ENCODE peak calls at places on chromosomes 5 and 9, in six cellular contexts. K, N, H, I, R and C are unnamed samples.

GRCh38 chr5:72108200-72109050 is 1.1 kb downstream of the MAP1B start:
- DNase-seq in K (peak), N (peak), H (peak), I (no peak), R (peak), C (peak)

GRCh38 chr9:78383130-78383529 is 86.2 kb downstream of the PSAT1 start:
- DNase-seq in K (peak), N (no peak), H (no peak), I (no peak), R (no peak), C (no peak)

GRCh38 chr5:35876922-35877321 is 20.2 kb downstream of the IL7R start:
- DNase-seq in K (peak), N (no peak), H (no peak), I (no peak), R (no peak), C (no peak)

GRCh38 chr9:4225291-4226119 is 74.4 kb downstream of the GLIS3 start:
- DNase-seq in K (peak), N (no peak), H (no peak), I (no peak), R (no peak), C (no peak)

GRCh38 chr9:129109952-129110739 is 447 bp downstream of the CRAT start:
- DNase-seq in K (peak), N (no peak), H (peak), I (no peak), R (no peak), C (peak)

GRCh38 chr5:120062515-120062917 is 401.6 kb upstream of the PRR16 start:
- DNase-seq in K (peak), N (no peak), H (no peak), I (no peak), R (no peak), C (no peak)

GRCh38 chr9:124868511-124869465 is 6.9 kb downstream of the ARPC5L start:
- DNase-seq in K (peak), N (peak), H (peak), I (peak), R (peak), C (peak)

GRCh38 chr9:114462791-114463190 is 42.5 kb downstream of the WHRN start:
- DNase-seq in K (no peak), N (no peak), H (no peak), I (no peak), R (no peak), C (no peak)

GRCh38 chr9:111868475-111868874 is 28.1 kb upstream of the UGCG start:
- DNase-seq in K (no peak), N (no peak), H (no peak), I (no peak), R (no peak), C (no peak)

GRCh38 chr5:151286246-151286645 is 17.3 kb downstream of the SLC36A3 start:
- DNase-seq in K (no peak), N (no peak), H (no peak), I (no peak), R (no peak), C (no peak)

GRCh38 chr5:5270958-5271605 is 131.0 kb downstream of the ADAMTS16 start:
- DNase-seq in K (peak), N (peak), H (peak), I (no peak), R (peak), C (peak)

GRCh38 chr5:32810812-32811211 is 99.7 kb downstream of the NPR3 start:
- DNase-seq in K (peak), N (no peak), H (no peak), I (no peak), R (no peak), C (peak)

GRCh38 chr5:110865400-110866094 is 126.7 kb downstream of the SLC25A46 start:
- DNase-seq in K (no peak), N (peak), H (no peak), I (no peak), R (no peak), C (peak)

GRCh38 chr5:174920906-174921550 is 196.6 kb downstream of the MSX2 start:
- DNase-seq in K (no peak), N (peak), H (no peak), I (no peak), R (no peak), C (no peak)